ENCODE peak calls at places on chromosomes 11 and 22, in five cellular contexts. V, B, L, J and I are unnamed samples.

GRCh38 chr11:76007179-76007578 is 192.2 kb downstream of the UVRAG start:
- DNase-seq in V (no peak), B (no peak), L (no peak), J (no peak), I (no peak)

GRCh38 chr22:22196018-22196533 is 48.5 kb upstream of the VPREB1 start:
- DNase-seq in V (no peak), B (no peak), L (no peak), J (peak; percentile 25), I (peak; percentile 74)

GRCh38 chr11:94302806-94303205 is 1.6 kb upstream of the IZUMO1R start:
- DNase-seq in V (no peak), B (no peak), L (no peak), J (no peak), I (no peak)

GRCh38 chr11:13577881-13578280 is 82.1 kb upstream of the PTH start:
- DNase-seq in V (no peak), B (no peak), L (no peak), J (no peak), I (no peak)

GRCh38 chr22:33142282-33142681 is 84.1 kb upstream of the SYN3 start:
- DNase-seq in V (no peak), B (no peak), L (no peak), J (no peak), I (no peak)

GRCh38 chr11:133078591-133079179 is 453.6 kb downstream of the OPCML start:
- DNase-seq in V (peak; percentile 31), B (peak; percentile 18), L (peak; percentile 10), J (no peak), I (peak; percentile 58)

GRCh38 chr11:47863189-47863892 is 15.2 kb upstream of the NUP160 start:
- DNase-seq in V (peak; percentile 78), B (no peak), L (no peak), J (no peak), I (peak; percentile 60)

GRCh38 chr22:29049655-29050263 is 11.9 kb downstream of the C22orf31 start:
- DNase-seq in V (no peak), B (no peak), L (no peak), J (no peak), I (no peak)

GRCh38 chr11:2929511-2929879 is 275 bp upstream of the PHLDA2 start:
- DNase-seq in V (peak; percentile 66), B (peak; percentile 87), L (peak; percentile 89), J (peak; percentile 65), I (peak; percentile 32)

GRCh38 chr11:117931971-117932370 is 2.8 kb upstream of the TMPRSS13 start:
- DNase-seq in V (no peak), B (no peak), L (no peak), J (no peak), I (peak; percentile 90)

GRCh38 chr22:37547249-37547741 is 13.0 kb upstream of the CDC42EP1 start:
- DNase-seq in V (no peak), B (no peak), L (no peak), J (no peak), I (no peak)

GRCh38 chr11:134579709-134580634 is 167.9 kb upstream of the B3GAT1 start:
- DNase-seq in V (no peak), B (no peak), L (no peak), J (no peak), I (no peak)

GRCh38 chr22:38760477-38761201 is 4.8 kb upstream of the SUN2 start:
- DNase-seq in V (peak; percentile 46), B (no peak), L (no peak), J (peak; percentile 52), I (no peak)

GRCh38 chr11:116221351-116221750 is 551.4 kb downstream of the BUD13 start:
- DNase-seq in V (no peak), B (no peak), L (no peak), J (no peak), I (no peak)

GRCh38 chr11:45569776-45570175 is 95.6 kb downstream of the CHST1 start:
- DNase-seq in V (no peak), B (no peak), L (no peak), J (no peak), I (no peak)

GRCh38 chr11:75351541-75352416 is at the start of gene ARRB1:
- DNase-seq in V (peak; percentile 56), B (no peak), L (peak; percentile 70), J (peak; percentile 78), I (peak; percentile 49)

GRCh38 chr11:126495281-126495680 is 139.8 kb downstream of the ST3GAL4 start:
- DNase-seq in V (no peak), B (no peak), L (no peak), J (peak; percentile 22), I (no peak)

GRCh38 chr11:44661311-44661717 is 65.4 kb upstream of the TSPAN18 start:
- DNase-seq in V (no peak), B (no peak), L (no peak), J (no peak), I (no peak)

GRCh38 chr11:127919206-127920000 is 668.0 kb downstream of the ETS1 start:
- DNase-seq in V (peak; percentile 73), B (peak; percentile 95), L (no peak), J (no peak), I (no peak)

GRCh38 chr11:102177974-102178631 is 67.9 kb downstream of the YAP1 start:
- DNase-seq in V (peak; percentile 92), B (peak; percentile 96), L (peak; percentile 85), J (no peak), I (no peak)

GRCh38 chr11:91850533-91851305 is 373.9 kb upstream of the FAT3 start:
- DNase-seq in V (no peak), B (no peak), L (no peak), J (no peak), I (no peak)

GRCh38 chr11:119290894-119291497 is 25.9 kb downstream of the MCAM start:
- DNase-seq in V (no peak), B (no peak), L (no peak), J (no peak), I (no peak)

GRCh38 chr22:47591016-47591415 is 828.6 kb downstream of the TBC1D22A start:
- DNase-seq in V (no peak), B (no peak), L (no peak), J (peak; percentile 20), I (no peak)

GRCh38 chr22:23305922-23306374 is 125.6 kb downstream of the BCR start:
- DNase-seq in V (peak; percentile 97), B (no peak), L (no peak), J (peak; percentile 83), I (no peak)

GRCh38 chr11:41118521-41118920 is 340.9 kb downstream of the LRRC4C start:
- DNase-seq in V (no peak), B (no peak), L (no peak), J (no peak), I (no peak)

GRCh38 chr22:19871023-19871844 is 16.6 kb upstream of the GNB1L start:
- DNase-seq in V (no peak), B (no peak), L (no peak), J (no peak), I (no peak)

GRCh38 chr22:19868333-19868732 is 13.7 kb upstream of the GNB1L start:
- DNase-seq in V (no peak), B (no peak), L (no peak), J (peak; percentile 35), I (no peak)

GRCh38 chr22:19868773-19869471 is 14.2 kb upstream of the GNB1L start:
- DNase-seq in V (no peak), B (peak; percentile 70), L (no peak), J (peak; percentile 35), I (no peak)

GRCh38 chr22:19870153-19871022 is 15.7 kb upstream of the GNB1L start:
- DNase-seq in V (no peak), B (no peak), L (no peak), J (no peak), I (no peak)

DNA sequence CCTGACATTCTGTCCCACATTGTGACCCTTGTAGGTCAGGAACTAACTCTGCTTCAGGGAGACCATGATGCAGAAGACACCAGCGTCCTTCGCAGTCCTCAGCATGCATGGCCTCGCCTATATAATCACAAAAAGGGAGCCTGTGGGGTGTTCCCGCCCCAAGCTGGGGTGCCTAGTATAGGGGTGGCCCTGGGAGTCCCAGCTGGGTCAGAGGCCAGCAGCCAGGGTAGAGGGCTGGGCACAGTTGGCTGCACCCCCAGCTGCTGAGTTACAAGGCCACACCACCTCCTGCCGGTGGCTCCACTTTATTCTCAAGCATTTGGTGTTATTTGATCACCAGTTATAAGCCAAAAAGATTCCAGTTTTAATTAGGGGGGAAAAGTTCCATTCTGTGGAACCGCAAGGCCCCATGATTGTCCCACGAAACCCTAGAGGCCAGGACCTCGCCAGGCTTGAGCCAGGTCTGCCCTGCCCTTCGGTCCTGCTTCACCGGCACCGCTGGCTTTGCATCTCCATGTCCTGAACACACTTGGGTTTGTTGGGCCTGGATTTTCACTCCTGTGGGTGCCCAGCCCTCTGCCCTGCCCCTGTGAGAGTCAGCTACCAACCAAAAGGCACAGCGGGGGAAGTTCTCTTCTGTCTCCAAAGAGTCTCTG is 15.0 kb upstream of the GNB1L start:
- DNase-seq in V (no peak), B (no peak), L (no peak), J (peak; percentile 30), I (no peak)
- TF ChIP-seq CTCF in V (no peak), B (no peak), L (no peak), J (no peak), I (no peak)

DNA sequence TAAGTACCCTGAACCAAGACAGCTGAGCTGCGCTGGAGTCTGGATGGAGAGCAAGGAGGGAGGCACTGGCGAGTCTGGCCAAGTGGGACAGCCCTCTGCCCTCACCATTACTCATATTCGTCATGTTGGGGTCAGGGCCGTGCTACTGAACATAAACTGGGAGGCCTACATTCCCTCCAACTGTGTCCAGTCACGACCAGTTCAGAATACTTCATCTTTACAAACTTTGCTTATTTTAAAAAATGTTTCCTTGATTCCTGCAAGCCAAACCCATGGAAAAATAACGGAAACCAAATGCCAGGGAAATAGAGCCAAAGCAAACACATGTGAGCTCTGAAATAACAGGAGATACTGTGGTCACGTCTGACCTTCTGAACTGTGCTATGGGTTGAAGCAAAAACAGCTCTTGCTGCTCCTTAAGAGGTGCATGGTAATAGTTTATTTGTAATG is 80.8 kb downstream of the CCDC34 start:
- DNase-seq in V (peak; percentile 87), B (no peak), L (no peak), J (peak; percentile 58), I (no peak)
- H3K4me3 ChIP-seq in V (no peak overlapping the region), B (no peak overlapping the region), L (no peak overlapping the region), J (no peak overlapping the region), I (no peak overlapping the region)

GRCh38 chr11:60966867-60967266 is 4.6 kb upstream of the CD6 start:
- DNase-seq in V (no peak), B (no peak), L (no peak), J (no peak), I (no peak)
- TF ChIP-seq CTCF in V (no peak), B (no peak), L (no peak), J (no peak), I (no peak)

GRCh38 chr11:113664069-113664980 is 41.8 kb downstream of the TMPRSS5 start:
- DNase-seq in V (no peak), B (peak; percentile 85), L (peak; percentile 13), J (no peak), I (no peak)

GRCh38 chr11:113667801-113668200 is 38.3 kb downstream of the TMPRSS5 start:
- DNase-seq in V (no peak), B (no peak), L (no peak), J (no peak), I (no peak)

GRCh38 chr11:113668255-113668654 is 37.9 kb downstream of the TMPRSS5 start:
- DNase-seq in V (no peak), B (no peak), L (no peak), J (no peak), I (no peak)

GRCh38 chr11:113664981-113665710 is 41.0 kb downstream of the TMPRSS5 start:
- DNase-seq in V (no peak), B (no peak), L (no peak), J (no peak), I (no peak)

DNA sequence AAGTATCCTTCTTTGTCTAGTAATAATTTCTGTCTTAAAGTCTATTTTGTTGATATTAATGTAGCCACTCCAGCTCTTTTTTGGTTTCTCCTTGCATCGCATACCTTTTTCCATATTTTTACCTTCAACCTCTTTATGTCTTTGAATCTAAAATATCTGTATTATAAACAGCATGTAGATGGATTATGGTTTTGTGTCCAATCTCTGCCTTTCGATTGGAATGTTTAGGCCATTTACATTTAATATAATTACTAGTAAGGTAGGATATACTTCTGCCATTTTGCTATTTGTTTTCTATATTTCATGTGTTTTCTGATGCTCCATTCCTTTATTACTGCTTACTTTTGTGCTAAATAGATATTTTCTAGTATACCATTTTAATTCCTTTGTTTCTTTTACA is 39.5 kb downstream of the TMPRSS5 start:
- DNase-seq in V (no peak), B (no peak), L (no peak), J (no peak), I (no peak)
- H3K4me3 ChIP-seq in V (no peak overlapping the region), B (no peak overlapping the region), L (no peak overlapping the region), J (no peak overlapping the region), I (no peak overlapping the region)